ENCODE peak calls at places on chromosomes 12 and 14, in ten cellular contexts. J is kidney, F is pancreas, Z is body of pancreas, R is AG04450, K is brain microvascular endothelial cell, L is epithelial cell of esophagus, T is MM.1S, P is stomach, S is uterus. M is an unnamed sample.

GRCh38 chr12:122395319-122395718 is 27.1 kb downstream of the CLIP1 start:
- DNase-seq in J (no peak), F (no peak), Z (no peak), R (peak), K (peak), L (peak), T (no peak), P (no peak), S (no peak), M (peak)

GRCh38 chr14:68630081-68630571 is 162.7 kb downstream of the ZFP36L1 start:
- DNase-seq in J (no peak), F (no peak), Z (no peak), R (no peak), K (no peak), L (no peak), T (no peak), P (no peak), S (no peak), M (no peak)

GRCh38 chr14:76473381-76474263 is 97.7 kb downstream of the ESRRB start:
- DNase-seq in J (no peak), F (no peak), Z (no peak), R (no peak), K (no peak), L (no peak), T (no peak), P (no peak), S (no peak), M (no peak)

GRCh38 chr14:83940253-83940652 is 1589.7 kb upstream of the FLRT2 start:
- DNase-seq in J (no peak), F (no peak), Z (peak), R (no peak), K (no peak), L (no peak), T (no peak), P (no peak), S (no peak), M (no peak)

GRCh38 chr12:17456486-17456885 is 633.5 kb downstream of the RERGL start:
- DNase-seq in J (no peak), F (no peak), Z (no peak), R (no peak), K (no peak), L (no peak), T (no peak), P (no peak), S (no peak), M (no peak)

GRCh38 chr14:64821651-64822050 is 58.1 kb downstream of the SPTB start:
- DNase-seq in J (no peak), F (no peak), Z (no peak), R (no peak), K (no peak), L (no peak), T (no peak), P (no peak), S (no peak), M (no peak)

GRCh38 chr14:106586098-106586704 is 1059.8 kb downstream of the TMEM121 start:
- DNase-seq in J (no peak), F (no peak), Z (peak), R (no peak), K (no peak), L (no peak), T (peak), P (peak), S (no peak), M (no peak)

GRCh38 chr14:64541261-64541970 is 875 bp downstream of the HSPA2 start:
- DNase-seq in J (peak), F (peak), Z (peak), R (no peak), K (no peak), L (no peak), T (no peak), P (no peak), S (peak), M (no peak)

GRCh38 chr14:29353473-29353872 is 574.2 kb downstream of the PRKD1 start:
- DNase-seq in J (no peak), F (no peak), Z (no peak), R (no peak), K (no peak), L (no peak), T (no peak), P (no peak), S (no peak), M (no peak)

GRCh38 chr12:19726122-19726521 is 286.8 kb downstream of the AEBP2 start:
- DNase-seq in J (no peak), F (no peak), Z (no peak), R (no peak), K (no peak), L (no peak), T (no peak), P (no peak), S (no peak), M (no peak)

GRCh38 chr14:63147018-63147417 is 57.2 kb upstream of the RHOJ start:
- DNase-seq in J (no peak), F (no peak), Z (no peak), R (no peak), K (no peak), L (no peak), T (no peak), P (no peak), S (no peak), M (no peak)

GRCh38 chr12:90899456-90900182 is 55.4 kb downstream of the CCER1 start:
- DNase-seq in J (no peak), F (no peak), Z (no peak), R (no peak), K (no peak), L (peak), T (no peak), P (no peak), S (no peak), M (no peak)

GRCh38 chr12:71441836-71442566 is 2.4 kb downstream of the LGR5 start:
- DNase-seq in J (no peak), F (no peak), Z (no peak), R (no peak), K (no peak), L (no peak), T (no peak), P (no peak), S (no peak), M (no peak)

GRCh38 chr12:94148841-94149780 is 734 bp downstream of the PLXNC1 start:
- DNase-seq in J (peak), F (peak), Z (peak), R (no peak), K (peak), L (peak), T (peak), P (peak), S (no peak), M (no peak)

GRCh38 chr12:11823043-11823442 is 173.6 kb downstream of the ETV6 start:
- DNase-seq in J (no peak), F (no peak), Z (no peak), R (peak), K (peak), L (no peak), T (no peak), P (no peak), S (no peak), M (peak)

GRCh38 chr14:36967892-36968555 is 204.4 kb downstream of the SLC25A21 start:
- DNase-seq in J (no peak), F (no peak), Z (no peak), R (no peak), K (no peak), L (peak), T (no peak), P (no peak), S (no peak), M (no peak)

GRCh38 chr12:12338528-12339168 is 11.4 kb downstream of the MANSC1 start:
- DNase-seq in J (no peak), F (no peak), Z (no peak), R (no peak), K (no peak), L (peak), T (no peak), P (no peak), S (no peak), M (no peak)

GRCh38 chr12:27534060-27534764 is 10.2 kb downstream of the PPFIBP1 start:
- DNase-seq in J (no peak), F (no peak), Z (no peak), R (no peak), K (no peak), L (no peak), T (no peak), P (no peak), S (no peak), M (no peak)

GRCh38 chr14:99683619-99684355 is at the start of gene CYP46A1:
- DNase-seq in J (peak), F (peak), Z (peak), R (peak), K (peak), L (peak), T (peak), P (peak), S (peak), M (peak)

GRCh38 chr14:99687284-99688209 is 3.4 kb downstream of the CYP46A1 start:
- DNase-seq in J (no peak), F (peak), Z (no peak), R (no peak), K (no peak), L (peak), T (peak), P (no peak), S (no peak), M (no peak)

GRCh38 chr14:99686557-99687283 is 2.6 kb downstream of the CYP46A1 start:
- DNase-seq in J (no peak), F (no peak), Z (no peak), R (no peak), K (no peak), L (no peak), T (no peak), P (no peak), S (no peak), M (no peak)

GRCh38 chr14:99684356-99684952 is 356 bp downstream of the CYP46A1 start:
- DNase-seq in J (no peak), F (no peak), Z (no peak), R (no peak), K (no peak), L (no peak), T (no peak), P (no peak), S (no peak), M (no peak)

DNA sequence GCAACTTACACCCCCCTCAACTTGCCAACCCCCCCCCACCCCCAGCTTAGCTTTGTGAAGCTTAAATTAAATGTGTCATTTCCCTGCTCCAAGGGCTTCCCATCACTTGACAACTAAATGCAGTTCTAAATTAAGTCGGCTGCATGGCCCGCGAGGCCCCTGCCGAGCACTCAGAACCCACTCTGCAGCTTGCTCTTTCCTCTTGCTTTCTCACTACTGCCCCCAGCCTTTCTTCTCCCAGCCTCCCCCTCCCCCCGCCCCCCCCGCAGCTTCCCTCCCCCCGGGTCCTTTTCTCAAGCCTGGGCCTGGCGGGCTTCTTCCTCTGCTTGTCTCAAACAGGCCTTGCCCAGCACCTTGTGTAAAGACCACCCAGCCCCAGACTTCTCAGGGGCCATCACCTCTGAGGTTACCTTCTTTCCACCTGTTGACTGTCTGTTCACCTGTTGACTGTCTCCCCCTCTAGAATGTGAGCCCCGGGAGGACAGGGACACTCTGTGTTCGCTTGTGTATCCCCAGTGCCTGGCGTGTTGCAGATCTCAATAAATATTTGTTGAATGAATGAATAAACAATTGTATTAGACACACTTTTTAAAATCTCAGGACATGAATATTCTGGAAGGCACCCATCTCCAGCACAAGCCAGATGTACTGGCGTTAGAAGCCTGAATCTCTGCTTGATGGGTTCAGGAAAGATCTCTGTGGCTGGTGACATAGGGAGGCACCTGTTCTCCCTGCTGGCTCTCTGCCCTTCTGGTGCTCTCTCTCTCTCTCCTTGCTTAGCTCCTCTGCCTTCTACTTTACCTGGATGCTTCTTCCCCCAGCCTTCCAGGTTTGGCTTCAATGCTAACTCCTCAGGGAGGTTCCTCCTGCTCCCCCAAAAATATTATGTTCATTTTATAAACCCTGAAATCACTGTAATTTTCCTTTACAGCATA is 1.2 kb downstream of the CYP46A1 start:
- DNase-seq in J (peak), F (no peak), Z (no peak), R (no peak), K (no peak), L (no peak), T (no peak), P (peak), S (no peak), M (no peak)
- H3K4me3 ChIP-seq in J (no peak), F (no peak), Z (no peak), R (no peak), K (no peak), L (no peak), T (no peak), P (no peak), S (no peak), M (no peak)

GRCh38 chr14:105305769-105306168 is 5.0 kb upstream of the BRF1 start:
- DNase-seq in J (no peak), F (peak), Z (no peak), R (no peak), K (no peak), L (no peak), T (no peak), P (no peak), S (no peak), M (no peak)
- TF ChIP-seq CTCF in J (no peak), F (no peak), Z (no peak), R (no peak), K (no peak), L (no peak), T (no peak), P (no peak), S (no peak), M (no peak)

DNA sequence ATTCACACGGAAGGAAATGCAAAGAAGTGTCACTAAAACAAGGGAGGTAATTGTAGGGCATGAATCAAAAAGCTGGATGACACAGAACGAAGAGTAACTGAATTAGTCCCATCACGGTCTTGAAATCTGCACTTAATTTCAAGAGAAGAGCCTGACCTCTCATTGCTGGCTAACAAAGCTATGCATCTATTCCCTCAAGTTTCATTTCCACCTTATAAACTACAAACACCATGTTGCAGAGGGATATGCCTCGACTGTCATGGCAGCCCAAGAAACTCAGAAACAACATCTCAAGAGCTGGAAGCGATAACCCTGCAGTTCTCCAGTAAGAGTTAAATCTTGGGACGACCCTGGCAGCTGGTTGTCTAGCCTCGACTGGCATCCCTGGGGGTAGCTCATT is 76.3 kb downstream of the FOXN3 start:
- DNase-seq in J (no peak), F (no peak), Z (no peak), R (no peak), K (no peak), L (no peak), T (no peak), P (no peak), S (no peak), M (no peak)
- H3K4me3 ChIP-seq in J (no peak), F (no peak), Z (no peak), R (no peak), K (no peak), L (no peak), T (no peak), P (no peak), S (no peak), M (no peak)

DNA sequence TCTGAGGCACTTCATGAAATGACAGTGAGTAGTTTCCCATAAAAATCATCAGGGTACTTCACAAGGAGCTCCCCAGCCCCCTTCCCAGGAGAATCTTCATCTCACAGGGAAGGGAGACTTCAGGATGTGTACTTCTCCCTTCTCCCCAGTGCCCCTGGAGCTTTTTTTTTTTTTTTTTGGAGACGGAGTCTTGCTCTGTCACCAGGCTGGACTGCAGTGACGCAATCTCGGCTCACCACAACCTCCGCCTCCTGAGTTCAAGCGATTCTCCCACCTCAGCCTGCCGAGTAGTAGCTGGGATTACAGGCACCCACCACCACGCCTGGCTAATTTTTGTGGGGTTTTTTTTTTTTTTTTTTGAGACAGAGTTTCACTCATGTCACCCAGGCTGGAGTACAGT is 10.4 kb downstream of the ITPK1 start:
- DNase-seq in J (no peak), F (no peak), Z (peak), R (no peak), K (peak), L (peak), T (no peak), P (peak), S (peak), M (peak)
- TF ChIP-seq CTCF in J (no peak), F (no peak), Z (no peak), R (no peak), K (no peak), L (no peak), T (no peak), P (no peak), S (no peak), M (no peak)

GRCh38 chr12:6963016-6963731 is 7.3 kb downstream of the PHB2 start:
- DNase-seq in J (peak), F (peak), Z (peak), R (no peak), K (no peak), L (peak), T (no peak), P (peak), S (no peak), M (no peak)
- H3K4me3 ChIP-seq in J (peak), F (peak), Z (peak), R (no peak), K (no peak), L (peak), T (no peak), P (peak), S (no peak), M (no peak)

GRCh38 chr12:51187370-51187987 is 14.5 kb upstream of the TFCP2 start:
- DNase-seq in J (no peak), F (no peak), Z (no peak), R (no peak), K (no peak), L (no peak), T (no peak), P (no peak), S (no peak), M (no peak)
- TF ChIP-seq CTCF in J (no peak), F (no peak), Z (no peak), R (no peak), K (no peak), L (no peak), T (no peak), P (no peak), S (no peak), M (no peak)

DNA sequence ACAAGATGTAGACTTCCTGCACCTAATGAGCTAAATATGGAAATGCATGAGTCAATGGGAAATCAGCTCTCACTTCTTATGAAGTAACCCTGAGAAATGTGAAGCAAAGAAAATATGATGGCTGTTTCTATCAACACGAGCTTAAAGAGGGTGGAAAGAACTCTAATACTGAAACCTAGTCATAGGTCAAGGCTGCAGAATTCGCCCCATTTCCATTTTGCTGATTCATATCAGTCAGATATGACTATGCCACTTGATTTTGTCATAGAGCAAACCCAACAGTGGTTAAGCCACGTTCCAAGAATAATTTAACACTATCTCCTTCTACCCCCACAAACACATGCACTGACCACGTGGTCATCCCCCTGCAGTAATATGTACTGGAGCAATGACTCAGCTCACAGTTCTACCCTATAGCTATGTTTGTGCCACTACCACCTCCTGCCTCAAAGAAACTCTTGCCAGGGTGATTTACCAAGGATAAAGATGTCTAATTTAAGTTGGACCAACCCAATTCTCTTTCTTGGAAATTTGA is 157.5 kb downstream of the TMTC3 start:
- DNase-seq in J (no peak), F (no peak), Z (no peak), R (peak), K (peak), L (peak), T (peak), P (no peak), S (no peak), M (peak)
- H3K4me3 ChIP-seq in J (no peak), F (no peak), Z (no peak), R (no peak), K (no peak), L (no peak), T (no peak), P (no peak), S (no peak), M (no peak)

GRCh38 chr12:79115743-79116142 is 251.2 kb downstream of the SYT1 start:
- DNase-seq in J (no peak), F (no peak), Z (no peak), R (no peak), K (no peak), L (no peak), T (no peak), P (no peak), S (no peak), M (no peak)

GRCh38 chr12:79114896-79115295 is 250.3 kb downstream of the SYT1 start:
- DNase-seq in J (no peak), F (no peak), Z (no peak), R (no peak), K (no peak), L (no peak), T (no peak), P (no peak), S (no peak), M (no peak)

GRCh38 chr12:79121486-79121885 is 256.9 kb downstream of the SYT1 start:
- DNase-seq in J (no peak), F (no peak), Z (no peak), R (no peak), K (no peak), L (peak), T (no peak), P (no peak), S (no peak), M (no peak)

GRCh38 chr12:79124385-79124784 is 259.8 kb downstream of the SYT1 start:
- DNase-seq in J (no peak), F (no peak), Z (no peak), R (no peak), K (no peak), L (no peak), T (no peak), P (no peak), S (no peak), M (no peak)

GRCh38 chr12:79119796-79120195 is 255.2 kb downstream of the SYT1 start:
- DNase-seq in J (no peak), F (no peak), Z (no peak), R (no peak), K (no peak), L (no peak), T (no peak), P (no peak), S (no peak), M (no peak)
- TF ChIP-seq CTCF in J (no peak), F (no peak), Z (no peak), R (no peak), K (peak), L (no peak), T (no peak), P (no peak), S (no peak), M (no peak)